ENCODE peak calls at places on chromosomes 13 and 19, in eight cellular contexts. One of them, this sample, is unnamed.

GRCh38 chr19:13277104-13277809 is 127.0 kb downstream of the IER2 start:
- DNase-seq in stimulated activated CD4-positive, alpha-beta T cell treated with anti-CD3 and anti-CD28 coated beads, Interleukin-4, amount 100 ng/mL, for 4 hours: peak
- DNase-seq in ureter: peak
- DNase-seq in neural crest cell: peak
- DNase-seq in BE2C: peak
- DNase-seq in C1 segment of cervical spinal cord: peak
- DNase-seq in astrocyte of the spinal cord: peak
- DNase-seq in H54: peak
- DNase-seq in this sample: no peak

GRCh38 chr19:38838208-38838985 is 6.8 kb upstream of the ECH1 start:
- DNase-seq in C1 segment of cervical spinal cord: no peak
- DNase-seq in BE2C: peak
- DNase-seq in astrocyte of the spinal cord: no peak
- DNase-seq in ureter: peak
- DNase-seq in neural crest cell: no peak
- DNase-seq in H54: no peak
- DNase-seq in stimulated activated CD4-positive, alpha-beta T cell treated with anti-CD3 and anti-CD28 coated beads, Interleukin-4, amount 100 ng/mL, for 4 hours: peak
- DNase-seq in this sample: peak

GRCh38 chr19:44236384-44236783 is 23.3 kb upstream of the ZNF233 start:
- DNase-seq in neural crest cell: no peak
- DNase-seq in C1 segment of cervical spinal cord: no peak
- DNase-seq in H54: no peak
- DNase-seq in stimulated activated CD4-positive, alpha-beta T cell treated with anti-CD3 and anti-CD28 coated beads, Interleukin-4, amount 100 ng/mL, for 4 hours: no peak
- DNase-seq in astrocyte of the spinal cord: no peak
- DNase-seq in ureter: no peak
- DNase-seq in BE2C: no peak
- DNase-seq in this sample: no peak

GRCh38 chr19:55537741-55538111 is 793 bp upstream of the SBK2 start:
- DNase-seq in ureter: no peak
- DNase-seq in stimulated activated CD4-positive, alpha-beta T cell treated with anti-CD3 and anti-CD28 coated beads, Interleukin-4, amount 100 ng/mL, for 4 hours: no peak
- DNase-seq in astrocyte of the spinal cord: no peak
- DNase-seq in BE2C: no peak
- DNase-seq in neural crest cell: no peak
- DNase-seq in H54: peak
- DNase-seq in C1 segment of cervical spinal cord: no peak
- DNase-seq in this sample: no peak

GRCh38 chr13:110590577-110590976 is 24.8 kb upstream of the NAXD start:
- DNase-seq in H54: no peak
- DNase-seq in C1 segment of cervical spinal cord: no peak
- DNase-seq in ureter: no peak
- DNase-seq in neural crest cell: no peak
- DNase-seq in astrocyte of the spinal cord: no peak
- DNase-seq in BE2C: no peak
- DNase-seq in stimulated activated CD4-positive, alpha-beta T cell treated with anti-CD3 and anti-CD28 coated beads, Interleukin-4, amount 100 ng/mL, for 4 hours: no peak
- DNase-seq in this sample: no peak

GRCh38 chr19:43306097-43306496 is 36.8 kb upstream of the PSG9 start:
- DNase-seq in C1 segment of cervical spinal cord: no peak
- DNase-seq in stimulated activated CD4-positive, alpha-beta T cell treated with anti-CD3 and anti-CD28 coated beads, Interleukin-4, amount 100 ng/mL, for 4 hours: no peak
- DNase-seq in BE2C: no peak
- DNase-seq in ureter: no peak
- DNase-seq in astrocyte of the spinal cord: no peak
- DNase-seq in neural crest cell: no peak
- DNase-seq in H54: no peak
- DNase-seq in this sample: no peak

GRCh38 chr19:34171539-34171876 is 796 bp upstream of the LSM14A start:
- DNase-seq in stimulated activated CD4-positive, alpha-beta T cell treated with anti-CD3 and anti-CD28 coated beads, Interleukin-4, amount 100 ng/mL, for 4 hours: peak
- DNase-seq in astrocyte of the spinal cord: peak
- DNase-seq in neural crest cell: peak
- DNase-seq in H54: peak
- DNase-seq in BE2C: no peak
- DNase-seq in ureter: no peak
- DNase-seq in C1 segment of cervical spinal cord: no peak
- DNase-seq in this sample: no peak

GRCh38 chr19:33794578-33795369 is 1.9 kb upstream of the KCTD15 start:
- DNase-seq in stimulated activated CD4-positive, alpha-beta T cell treated with anti-CD3 and anti-CD28 coated beads, Interleukin-4, amount 100 ng/mL, for 4 hours: no peak
- DNase-seq in astrocyte of the spinal cord: peak
- DNase-seq in H54: no peak
- DNase-seq in C1 segment of cervical spinal cord: no peak
- DNase-seq in neural crest cell: no peak
- DNase-seq in BE2C: no peak
- DNase-seq in ureter: no peak
- DNase-seq in this sample: no peak

GRCh38 chr19:45884682-45885555 is 1.0 kb downstream of the IRF2BP1 start:
- DNase-seq in ureter: no peak
- DNase-seq in astrocyte of the spinal cord: no peak
- DNase-seq in BE2C: peak
- DNase-seq in stimulated activated CD4-positive, alpha-beta T cell treated with anti-CD3 and anti-CD28 coated beads, Interleukin-4, amount 100 ng/mL, for 4 hours: no peak
- DNase-seq in H54: no peak
- DNase-seq in C1 segment of cervical spinal cord: peak
- DNase-seq in neural crest cell: no peak
- DNase-seq in this sample: no peak

GRCh38 chr13:55528434-55528833 is 1612.3 kb upstream of the PRR20A start:
- DNase-seq in neural crest cell: no peak
- DNase-seq in C1 segment of cervical spinal cord: no peak
- DNase-seq in BE2C: no peak
- DNase-seq in H54: no peak
- DNase-seq in astrocyte of the spinal cord: no peak
- DNase-seq in ureter: no peak
- DNase-seq in stimulated activated CD4-positive, alpha-beta T cell treated with anti-CD3 and anti-CD28 coated beads, Interleukin-4, amount 100 ng/mL, for 4 hours: no peak
- DNase-seq in this sample: no peak

GRCh38 chr19:13077233-13077632 is 25.4 kb downstream of the LYL1 start:
- DNase-seq in BE2C: no peak
- DNase-seq in C1 segment of cervical spinal cord: no peak
- DNase-seq in stimulated activated CD4-positive, alpha-beta T cell treated with anti-CD3 and anti-CD28 coated beads, Interleukin-4, amount 100 ng/mL, for 4 hours: no peak
- DNase-seq in astrocyte of the spinal cord: no peak
- DNase-seq in H54: no peak
- DNase-seq in ureter: no peak
- DNase-seq in neural crest cell: no peak
- DNase-seq in this sample: no peak

GRCh38 chr19:30379841-30380610 is 7.8 kb downstream of the ZNF536 start:
- DNase-seq in BE2C: no peak
- DNase-seq in H54: no peak
- DNase-seq in astrocyte of the spinal cord: no peak
- DNase-seq in stimulated activated CD4-positive, alpha-beta T cell treated with anti-CD3 and anti-CD28 coated beads, Interleukin-4, amount 100 ng/mL, for 4 hours: no peak
- DNase-seq in ureter: no peak
- DNase-seq in neural crest cell: no peak
- DNase-seq in C1 segment of cervical spinal cord: no peak
- DNase-seq in this sample: peak

GRCh38 chr13:24220086-24220703 is 59.7 kb downstream of the SPATA13 start:
- DNase-seq in C1 segment of cervical spinal cord: peak
- DNase-seq in neural crest cell: peak
- DNase-seq in ureter: peak
- DNase-seq in BE2C: peak
- DNase-seq in astrocyte of the spinal cord: peak
- DNase-seq in stimulated activated CD4-positive, alpha-beta T cell treated with anti-CD3 and anti-CD28 coated beads, Interleukin-4, amount 100 ng/mL, for 4 hours: peak
- DNase-seq in H54: peak
- DNase-seq in this sample: no peak

GRCh38 chr19:36032251-36033104 is at the start of gene CLIP3:
- DNase-seq in BE2C: peak
- DNase-seq in ureter: peak
- DNase-seq in neural crest cell: peak
- DNase-seq in C1 segment of cervical spinal cord: peak
- DNase-seq in astrocyte of the spinal cord: peak
- DNase-seq in H54: peak
- DNase-seq in stimulated activated CD4-positive, alpha-beta T cell treated with anti-CD3 and anti-CD28 coated beads, Interleukin-4, amount 100 ng/mL, for 4 hours: peak
- DNase-seq in this sample: peak

GRCh38 chr19:4524808-4525562 is 6.7 kb upstream of the PLIN4 start:
- DNase-seq in H54: peak
- DNase-seq in stimulated activated CD4-positive, alpha-beta T cell treated with anti-CD3 and anti-CD28 coated beads, Interleukin-4, amount 100 ng/mL, for 4 hours: peak
- DNase-seq in ureter: no peak
- DNase-seq in astrocyte of the spinal cord: peak
- DNase-seq in BE2C: peak
- DNase-seq in neural crest cell: peak
- DNase-seq in C1 segment of cervical spinal cord: no peak
- DNase-seq in this sample: peak

GRCh38 chr19:18317998-18318800 is 4.7 kb downstream of the LSM4 start:
- DNase-seq in ureter: no peak
- DNase-seq in BE2C: peak
- DNase-seq in H54: no peak
- DNase-seq in neural crest cell: no peak
- DNase-seq in C1 segment of cervical spinal cord: no peak
- DNase-seq in stimulated activated CD4-positive, alpha-beta T cell treated with anti-CD3 and anti-CD28 coated beads, Interleukin-4, amount 100 ng/mL, for 4 hours: peak
- DNase-seq in astrocyte of the spinal cord: no peak
- DNase-seq in this sample: no peak

GRCh38 chr19:35027851-35028599 is 2.2 kb upstream of the SCN1B start:
- DNase-seq in ureter: no peak
- DNase-seq in stimulated activated CD4-positive, alpha-beta T cell treated with anti-CD3 and anti-CD28 coated beads, Interleukin-4, amount 100 ng/mL, for 4 hours: no peak
- DNase-seq in astrocyte of the spinal cord: peak
- DNase-seq in C1 segment of cervical spinal cord: no peak
- DNase-seq in BE2C: no peak
- DNase-seq in neural crest cell: no peak
- DNase-seq in H54: no peak
- DNase-seq in this sample: no peak

GRCh38 chr19:10884273-10884672 is 12.9 kb downstream of the CARM1 start:
- DNase-seq in neural crest cell: no peak
- DNase-seq in H54: peak
- DNase-seq in ureter: no peak
- DNase-seq in stimulated activated CD4-positive, alpha-beta T cell treated with anti-CD3 and anti-CD28 coated beads, Interleukin-4, amount 100 ng/mL, for 4 hours: no peak
- DNase-seq in astrocyte of the spinal cord: peak
- DNase-seq in BE2C: no peak
- DNase-seq in C1 segment of cervical spinal cord: no peak
- DNase-seq in this sample: no peak

GRCh38 chr13:43261018-43261417 is 237.6 kb downstream of the DNAJC15 start:
- DNase-seq in ureter: no peak
- DNase-seq in astrocyte of the spinal cord: peak
- DNase-seq in neural crest cell: no peak
- DNase-seq in BE2C: no peak
- DNase-seq in stimulated activated CD4-positive, alpha-beta T cell treated with anti-CD3 and anti-CD28 coated beads, Interleukin-4, amount 100 ng/mL, for 4 hours: no peak
- DNase-seq in H54: no peak
- DNase-seq in C1 segment of cervical spinal cord: no peak
- DNase-seq in this sample: no peak

GRCh38 chr13:111559612-111560423 is 239.4 kb downstream of the TEX29 start:
- DNase-seq in C1 segment of cervical spinal cord: no peak
- DNase-seq in H54: no peak
- DNase-seq in astrocyte of the spinal cord: no peak
- DNase-seq in BE2C: no peak
- DNase-seq in ureter: no peak
- DNase-seq in neural crest cell: no peak
- DNase-seq in stimulated activated CD4-positive, alpha-beta T cell treated with anti-CD3 and anti-CD28 coated beads, Interleukin-4, amount 100 ng/mL, for 4 hours: no peak
- DNase-seq in this sample: no peak

GRCh38 chr13:90485441-90485840 is 862.0 kb upstream of the MIR17HG start:
- DNase-seq in BE2C: no peak
- DNase-seq in stimulated activated CD4-positive, alpha-beta T cell treated with anti-CD3 and anti-CD28 coated beads, Interleukin-4, amount 100 ng/mL, for 4 hours: no peak
- DNase-seq in C1 segment of cervical spinal cord: no peak
- DNase-seq in ureter: no peak
- DNase-seq in astrocyte of the spinal cord: peak
- DNase-seq in H54: peak
- DNase-seq in neural crest cell: no peak
- DNase-seq in this sample: no peak

GRCh38 chr13:110045202-110045601 is 258.8 kb upstream of the IRS2 start:
- DNase-seq in astrocyte of the spinal cord: no peak
- DNase-seq in stimulated activated CD4-positive, alpha-beta T cell treated with anti-CD3 and anti-CD28 coated beads, Interleukin-4, amount 100 ng/mL, for 4 hours: no peak
- DNase-seq in ureter: no peak
- DNase-seq in neural crest cell: no peak
- DNase-seq in C1 segment of cervical spinal cord: no peak
- DNase-seq in BE2C: no peak
- DNase-seq in H54: no peak
- DNase-seq in this sample: no peak

GRCh38 chr19:7230826-7231225 is 63.4 kb downstream of the INSR start:
- DNase-seq in BE2C: no peak
- DNase-seq in astrocyte of the spinal cord: no peak
- DNase-seq in H54: no peak
- DNase-seq in neural crest cell: no peak
- DNase-seq in ureter: peak
- DNase-seq in stimulated activated CD4-positive, alpha-beta T cell treated with anti-CD3 and anti-CD28 coated beads, Interleukin-4, amount 100 ng/mL, for 4 hours: no peak
- DNase-seq in C1 segment of cervical spinal cord: peak
- DNase-seq in this sample: peak

This sample was measured in posterior cingulate gyrus.